ENCODE peak calls at places on chromosomes 13 and 19, in five cellular contexts. E is tibial artery; R is body of pancreas; B is CD8-positive, alpha-beta T cell; F is neural progenitor cell. A is an unnamed sample.

GRCh38 chr13:29196409-29197074 is 376.4 kb downstream of the MTUS2 start:
- DNase-seq in F (no peak), B (no peak), E (no peak), R (no peak), A (no peak)

GRCh38 chr19:18090545-18091216 is 3.9 kb upstream of the IL12RB1 start:
- DNase-seq in R (no peak), B (no peak), E (no peak), F (no peak), A (no peak)

GRCh38 chr19:30923096-30923495 is 426.1 kb downstream of the TSHZ3 start:
- DNase-seq in F (no peak), E (no peak), B (no peak), R (no peak), A (no peak)

GRCh38 chr13:76874466-76874865 is 11.7 kb downstream of the KCTD12 start:
- DNase-seq in F (no peak), B (no peak), R (no peak), E (no peak), A (no peak)

GRCh38 chr13:43305416-43305815 is 282.0 kb downstream of the DNAJC15 start:
- DNase-seq in B (no peak), E (no peak), F (no peak), R (no peak), A (no peak)

GRCh38 chr13:111399334-111399733 is 78.9 kb downstream of the TEX29 start:
- DNase-seq in B (no peak), E (peak), R (no peak), F (no peak), A (no peak)

GRCh38 chr19:10430505-10431253 is 10.3 kb downstream of the PDE4A start:
- DNase-seq in R (peak), F (peak), E (peak), B (no peak), A (no peak)

GRCh38 chr19:35348909-35349611 is 1.4 kb downstream of the FFAR1 start:
- DNase-seq in F (peak), E (no peak), R (no peak), B (no peak), A (no peak)

GRCh38 chr13:107977175-107977574 is 238.2 kb downstream of the LIG4 start:
- DNase-seq in B (no peak), E (no peak), R (no peak), F (no peak), A (no peak)

GRCh38 chr19:49224856-49225255 is 67.3 kb downstream of the TRPM4 start:
- DNase-seq in E (no peak), R (peak), B (no peak), F (peak), A (peak)
- TF ChIP-seq CTCF in E (no peak), R (peak), B (no peak), F (peak), A (peak)

GRCh38 chr19:4619668-4620294 is 19.5 kb upstream of the TNFAIP8L1 start:
- DNase-seq in F (no peak), B (no peak), E (no peak), R (no peak), A (no peak)

GRCh38 chr19:4620675-4621074 is 18.6 kb upstream of the TNFAIP8L1 start:
- DNase-seq in E (no peak), F (no peak), R (no peak), B (no peak), A (no peak)

GRCh38 chr19:4624733-4625362 is 14.5 kb upstream of the TNFAIP8L1 start:
- DNase-seq in R (no peak), E (no peak), F (peak), B (no peak), A (no peak)

GRCh38 chr19:4624301-4624700 is 15.0 kb upstream of the TNFAIP8L1 start:
- DNase-seq in B (no peak), F (no peak), R (no peak), E (no peak), A (no peak)

DNA sequence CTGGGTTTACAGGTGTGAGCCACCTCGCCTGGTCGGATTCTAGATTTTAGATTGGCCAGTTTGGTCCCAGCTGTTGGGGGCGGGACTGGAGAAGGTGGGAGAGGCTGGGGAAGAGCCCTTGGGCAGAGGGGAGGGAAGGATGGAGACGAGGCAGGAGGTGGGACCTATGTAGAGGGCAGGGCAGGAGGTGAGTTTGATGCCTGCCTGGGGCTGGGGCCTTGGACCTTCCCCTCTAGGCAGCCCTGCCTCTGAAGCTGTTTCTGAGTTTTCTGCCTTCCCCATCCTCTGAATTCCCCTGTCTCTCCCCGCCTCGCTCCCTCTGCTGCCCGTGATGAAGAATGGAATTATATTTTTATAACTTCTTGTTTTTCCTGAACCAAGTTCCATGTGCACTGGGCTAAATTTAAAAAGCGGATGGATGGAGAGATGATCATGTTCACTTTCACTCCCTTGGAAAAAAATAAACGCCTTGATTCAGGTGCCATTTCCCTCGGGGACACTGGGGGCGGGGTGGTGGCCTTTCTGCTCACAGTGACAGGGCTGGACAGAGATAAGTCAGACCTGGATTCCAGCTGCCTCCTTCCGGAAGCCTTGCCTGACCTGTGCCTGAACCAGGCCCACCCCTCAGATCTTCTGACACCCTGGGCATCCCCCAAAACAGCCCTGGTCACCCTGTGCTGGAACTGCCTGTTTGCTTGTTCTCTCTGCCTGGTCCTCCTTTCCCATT is 16.5 kb upstream of the TNFAIP8L1 start:
- DNase-seq in F (no peak), R (no peak), B (no peak), E (no peak), A (no peak)
- TF ChIP-seq CTCF in F (peak), R (no peak), B (no peak), E (no peak), A (no peak)

GRCh38 chr13:75432045-75432444 is 49.9 kb downstream of the TBC1D4 start:
- DNase-seq in R (no peak), E (no peak), B (no peak), F (no peak), A (no peak)
- TF ChIP-seq CTCF in R (no peak), E (no peak), B (no peak), F (no peak), A (peak)

GRCh38 chr13:27826379-27827353 is 34.4 kb downstream of the GSX1 start:
- DNase-seq in R (peak), F (peak), B (peak), E (peak), A (peak)
- TF ChIP-seq CTCF in R (peak), F (peak), B (peak), E (peak), A (peak)

DNA sequence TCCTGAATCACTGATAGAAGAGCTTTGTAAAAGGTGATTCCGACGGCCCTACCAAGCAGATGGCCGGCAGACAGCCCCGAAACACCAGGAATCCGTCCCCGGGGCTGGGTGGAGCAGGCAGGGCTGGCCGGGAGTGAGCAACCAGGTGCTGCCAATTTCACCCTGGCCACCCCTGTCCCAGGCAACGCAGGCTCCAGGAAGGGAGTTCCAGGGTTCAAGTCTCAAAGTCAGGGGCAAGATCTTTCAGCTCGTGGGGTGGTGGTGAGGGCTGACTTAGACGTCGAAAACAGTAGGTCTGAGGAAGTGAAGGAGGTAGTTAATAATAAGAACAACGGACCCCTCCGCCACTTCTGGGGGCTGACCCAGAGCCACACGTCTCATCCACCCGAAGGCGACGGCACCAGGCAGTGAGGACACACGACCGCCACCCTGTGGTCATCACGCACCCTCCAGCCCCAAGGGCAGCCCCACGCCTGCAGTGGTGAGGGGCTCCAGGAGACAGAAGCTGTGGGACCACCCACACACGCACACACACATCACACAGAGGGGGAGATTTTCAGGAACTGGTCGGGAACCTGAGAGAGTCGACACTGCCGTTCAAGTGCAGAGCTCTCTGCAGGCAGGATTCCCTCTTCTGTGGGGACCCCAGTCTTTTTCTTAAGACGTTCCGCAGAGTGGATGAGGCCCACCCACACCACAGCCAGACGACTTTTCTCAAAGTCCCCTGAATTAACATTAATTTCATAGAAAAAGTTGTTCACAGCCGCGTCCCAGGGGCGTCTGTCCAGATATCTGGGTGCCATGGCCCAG is 67.2 kb downstream of the SPACA7 start:
- DNase-seq in F (peak), R (no peak), B (no peak), E (no peak), A (no peak)
- TF ChIP-seq CTCF in F (peak), R (peak), B (no peak), E (no peak), A (peak)

GRCh38 chr13:41216160-41216559 is 21.8 kb upstream of the KBTBD7 start:
- DNase-seq in F (no peak), E (no peak), B (no peak), R (no peak), A (no peak)
- TF ChIP-seq CTCF in F (no peak), E (no peak), B (no peak), R (no peak), A (no peak)

A was measured in D721Med.